ENCODE peak calls at places on chromosomes 2 and 18, in eight cellular contexts. R is kidney epithelial cell, F is cardiac muscle cell, E is ovary, H is AG04450, A is endothelial cell, B is HCT116, Z is neural crest cell. J is an unnamed sample.

GRCh38 chr2:172613035-172613434 is 57.1 kb downstream of the PDK1 start:
- DNase-seq in R (no peak), F (peak), E (no peak), H (no peak), A (no peak), B (no peak), Z (no peak), J (no peak)

GRCh38 chr18:41373612-41374011 is 581.4 kb upstream of the PIK3C3 start:
- DNase-seq in R (no peak), F (no peak), E (no peak), H (no peak), A (no peak), B (no peak), Z (no peak), J (no peak)

GRCh38 chr2:96241901-96242611 is 23.7 kb downstream of the TMEM127 start:
- DNase-seq in R (no peak), F (peak), E (no peak), H (peak), A (no peak), B (no peak), Z (no peak), J (peak)

GRCh38 chr2:74181739-74182138 is 3.1 kb upstream of the MOB1A start:
- DNase-seq in R (no peak), F (no peak), E (no peak), H (no peak), A (no peak), B (no peak), Z (no peak), J (no peak)

GRCh38 chr2:237951878-237952277 is 14.9 kb upstream of the UBE2F start:
- DNase-seq in R (no peak), F (no peak), E (no peak), H (no peak), A (no peak), B (no peak), Z (no peak), J (no peak)

GRCh38 chr2:37877457-37878315 is 47.4 kb upstream of the RMDN2 start:
- DNase-seq in R (no peak), F (peak), E (no peak), H (no peak), A (peak), B (peak), Z (no peak), J (peak)

GRCh38 chr2:99399795-99400194 is 62.6 kb downstream of the EIF5B start:
- DNase-seq in R (no peak), F (no peak), E (no peak), H (no peak), A (no peak), B (no peak), Z (no peak), J (no peak)

GRCh38 chr2:206274434-206275273 is at the start of gene ZDBF2:
- DNase-seq in R (no peak), F (peak), E (peak), H (peak), A (peak), B (no peak), Z (peak), J (peak)

GRCh38 chr2:81050580-81050979 is 746.0 kb upstream of the LRRTM1 start:
- DNase-seq in R (no peak), F (no peak), E (no peak), H (no peak), A (no peak), B (no peak), Z (no peak), J (no peak)

GRCh38 chr2:232333361-232334135 is 45.0 kb upstream of the ALPP start:
- DNase-seq in R (no peak), F (no peak), E (peak), H (no peak), A (peak), B (no peak), Z (peak), J (peak)

GRCh38 chr2:188773075-188773474 is 201.1 kb upstream of the COL3A1 start:
- DNase-seq in R (no peak), F (peak), E (no peak), H (no peak), A (no peak), B (no peak), Z (no peak), J (peak)

GRCh38 chr2:40095003-40095402 is 315.9 kb upstream of the THUMPD2 start:
- DNase-seq in R (no peak), F (peak), E (no peak), H (no peak), A (no peak), B (no peak), Z (no peak), J (peak)

DNA sequence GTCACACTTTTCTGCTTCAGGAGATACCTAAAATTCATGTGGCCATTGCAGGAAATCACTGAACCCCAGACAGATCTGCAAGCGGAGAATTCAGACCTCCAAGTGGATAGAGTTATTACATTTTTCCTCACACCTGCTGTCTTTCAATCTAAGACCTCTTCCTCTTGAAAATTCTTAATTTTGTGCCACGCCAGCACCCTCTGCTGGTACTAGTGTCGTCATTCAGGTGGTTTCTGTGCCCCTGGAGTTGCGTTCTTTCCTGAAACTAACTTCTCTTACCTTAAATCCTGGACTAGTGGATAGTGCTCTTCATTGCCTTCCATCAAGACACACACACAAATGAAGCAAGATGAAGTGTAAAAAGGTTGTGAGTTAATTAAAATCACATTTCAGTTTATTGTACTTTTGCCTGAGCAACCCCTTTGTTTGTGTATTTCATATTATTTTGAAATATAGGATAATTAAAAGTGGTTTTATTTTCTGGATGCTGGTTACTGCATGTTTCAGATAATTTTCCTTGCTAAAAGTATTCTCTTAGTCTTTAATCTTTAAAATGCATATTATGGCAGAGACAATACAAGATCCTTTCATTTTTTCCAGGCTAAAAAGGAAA is 1.6 kb upstream of the DNER start:
- DNase-seq in R (peak), F (peak), E (no peak), H (no peak), A (peak), B (peak), Z (peak), J (peak)
- TF ChIP-seq CTCF in R (peak), F (peak), E (no peak), H (peak), A (peak), B (peak), Z (peak), J (peak)

DNA sequence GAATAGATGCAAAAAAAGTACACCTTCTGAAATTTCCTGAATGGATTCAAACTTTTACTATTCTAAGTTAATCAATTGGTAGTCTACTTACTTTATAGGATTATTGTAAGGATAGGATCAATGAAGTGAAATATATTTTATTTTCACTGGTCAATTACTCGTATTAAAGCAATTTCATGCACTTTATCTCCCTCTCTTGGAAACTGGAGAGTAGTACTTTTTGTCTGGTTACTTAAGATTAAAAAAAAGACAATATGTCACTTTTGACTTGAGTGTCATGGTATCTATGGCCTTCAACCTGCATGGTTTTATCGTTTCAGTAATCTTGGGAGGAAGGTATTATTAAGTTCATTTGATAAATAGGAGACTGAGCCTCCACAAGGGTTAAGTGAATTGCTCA is 1.0 kb upstream of the KYNU start:
- DNase-seq in R (no peak), F (no peak), E (no peak), H (no peak), A (no peak), B (no peak), Z (no peak), J (peak)
- TF ChIP-seq CTCF in R (no peak), F (no peak), E (no peak), H (peak), A (no peak), B (no peak), Z (no peak), J (peak)

DNA sequence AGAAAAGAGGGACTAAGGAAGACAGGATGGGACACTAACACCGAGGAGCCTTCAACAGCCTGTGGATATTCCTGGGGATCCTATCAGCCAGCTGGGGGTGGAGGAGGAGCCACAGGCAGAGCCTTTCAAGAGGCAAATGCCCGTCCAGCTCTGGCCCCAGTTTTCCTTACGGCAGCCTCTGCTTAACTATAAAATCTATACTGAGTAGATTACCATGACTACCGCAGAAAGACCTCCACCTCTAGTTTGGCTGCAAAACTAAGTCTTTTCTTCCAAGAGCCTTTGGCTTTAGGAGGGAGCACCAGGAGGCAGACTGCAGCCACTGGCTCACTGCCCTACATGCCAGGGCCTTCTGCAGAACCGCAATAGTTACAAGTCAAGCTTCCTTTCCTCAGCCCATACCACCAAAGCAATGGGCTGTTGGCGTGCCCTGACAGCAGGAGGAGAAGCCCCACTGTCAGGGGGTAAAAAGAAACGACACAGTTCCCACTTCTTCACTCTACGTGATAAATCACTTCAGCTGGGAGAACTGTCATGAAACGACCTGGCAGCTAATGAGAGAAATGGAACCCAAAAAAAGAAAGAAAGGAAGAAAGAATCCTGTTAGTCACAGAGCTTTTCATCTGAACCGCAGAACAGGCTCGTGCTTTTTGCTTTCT is 25.1 kb upstream of the CREB1 start:
- DNase-seq in R (peak), F (peak), E (peak), H (no peak), A (no peak), B (no peak), Z (peak), J (no peak)
- TF ChIP-seq CTCF in R (peak), F (peak), E (no peak), H (no peak), A (no peak), B (no peak), Z (no peak), J (no peak)

DNA sequence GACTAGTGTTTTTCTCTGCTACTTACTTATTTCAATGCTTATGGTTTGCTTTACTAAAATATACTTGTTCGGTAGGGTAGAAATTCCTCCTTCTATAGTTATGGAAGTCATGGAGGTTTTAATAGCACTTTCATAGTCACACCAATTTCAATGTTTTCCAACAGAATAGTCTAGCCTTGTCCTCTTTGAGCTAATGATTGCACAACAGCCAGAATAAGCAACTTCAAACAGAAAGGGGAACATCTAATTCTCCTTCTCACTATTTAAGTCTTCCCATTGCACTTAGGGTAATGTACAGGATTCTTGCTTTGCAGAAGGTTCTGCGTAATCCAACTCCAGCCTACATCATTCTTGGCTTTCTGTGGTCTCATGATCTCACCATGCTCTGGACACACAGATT is 287.7 kb upstream of the GCFC2 start:
- DNase-seq in R (no peak), F (no peak), E (no peak), H (no peak), A (no peak), B (no peak), Z (no peak), J (no peak)
- TF ChIP-seq CTCF in R (no peak), F (no peak), E (no peak), H (no peak), A (no peak), B (no peak), Z (no peak), J (no peak)

GRCh38 chr2:186909095-186909494 is 60.1 kb upstream of the ZSWIM2 start:
- DNase-seq in R (no peak), F (no peak), E (no peak), H (no peak), A (no peak), B (no peak), Z (no peak), J (no peak)

GRCh38 chr2:186907897-186908296 is 58.9 kb upstream of the ZSWIM2 start:
- DNase-seq in R (no peak), F (no peak), E (no peak), H (no peak), A (no peak), B (no peak), Z (no peak), J (no peak)

DNA sequence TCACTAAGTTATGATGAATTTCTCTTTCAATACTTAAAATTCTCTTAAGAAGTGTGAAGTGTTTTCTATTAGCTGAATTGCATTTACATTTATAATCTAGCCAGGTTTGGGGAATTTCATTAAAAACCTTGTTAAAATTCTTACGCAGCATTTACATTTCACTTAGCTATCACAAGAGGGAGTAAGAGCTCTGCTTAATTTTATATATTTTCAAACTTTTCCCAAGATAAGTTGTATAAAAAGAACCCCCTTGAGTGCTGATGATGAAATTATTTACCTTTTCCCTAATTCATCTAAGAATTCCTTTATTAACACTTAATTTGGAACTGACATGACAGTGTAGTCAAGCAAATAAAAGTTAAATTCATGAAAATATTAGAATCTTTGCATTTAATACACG is 54.2 kb upstream of the ZSWIM2 start:
- DNase-seq in R (no peak), F (peak), E (no peak), H (no peak), A (no peak), B (no peak), Z (no peak), J (peak)
- TF ChIP-seq CTCF in R (peak), F (peak), E (no peak), H (peak), A (peak), B (peak), Z (peak), J (peak)

J was measured in MCF 10A.